ENCODE peak calls at places on chromosomes 5 and 9, in nine cellular contexts. One of them, this sample, is unnamed.

GRCh38 chr9:76985581-76985980 is 33.9 kb upstream of the FOXB2 start:
- DNase-seq in heart right ventricle: no peak
- DNase-seq in left ventricle myocardium inferior: no peak
- DNase-seq in Panc1: no peak
- DNase-seq in T-helper 2 cell: no peak
- DNase-seq in MG63: no peak
- DNase-seq in left cardiac atrium: no peak
- DNase-seq in fibroblast of the aortic adventitia: peak; percentile 19
- DNase-seq in activated CD8-positive, alpha-beta T cell treated with anti-CD3 and anti-CD28 coated beads, Interleukin-2, amount 10 ng/mL, durations not matched to agents 7 days and 5 days: no peak
- DNase-seq in this sample: no peak

GRCh38 chr9:117188394-117188793 is 226.5 kb downstream of the ASTN2 start:
- DNase-seq in heart right ventricle: no peak
- DNase-seq in T-helper 2 cell: no peak
- DNase-seq in MG63: no peak
- DNase-seq in activated CD8-positive, alpha-beta T cell treated with anti-CD3 and anti-CD28 coated beads, Interleukin-2, amount 10 ng/mL, durations not matched to agents 7 days and 5 days: no peak
- DNase-seq in Panc1: no peak
- DNase-seq in left ventricle myocardium inferior: no peak
- DNase-seq in left cardiac atrium: no peak
- DNase-seq in fibroblast of the aortic adventitia: no peak
- DNase-seq in this sample: no peak

GRCh38 chr5:143349127-143349526 is 54.4 kb downstream of the NR3C1 start:
- DNase-seq in activated CD8-positive, alpha-beta T cell treated with anti-CD3 and anti-CD28 coated beads, Interleukin-2, amount 10 ng/mL, durations not matched to agents 7 days and 5 days: no peak
- DNase-seq in T-helper 2 cell: no peak
- DNase-seq in left ventricle myocardium inferior: no peak
- DNase-seq in Panc1: no peak
- DNase-seq in fibroblast of the aortic adventitia: peak; percentile 25
- DNase-seq in left cardiac atrium: no peak
- DNase-seq in heart right ventricle: no peak
- DNase-seq in MG63: no peak
- DNase-seq in this sample: no peak

GRCh38 chr5:132269635-132270344 is 12.3 kb downstream of the PDLIM4 start:
- DNase-seq in MG63: no peak
- DNase-seq in left cardiac atrium: no peak
- DNase-seq in Panc1: no peak
- DNase-seq in T-helper 2 cell: no peak
- DNase-seq in heart right ventricle: no peak
- DNase-seq in left ventricle myocardium inferior: no peak
- DNase-seq in activated CD8-positive, alpha-beta T cell treated with anti-CD3 and anti-CD28 coated beads, Interleukin-2, amount 10 ng/mL, durations not matched to agents 7 days and 5 days: no peak
- DNase-seq in fibroblast of the aortic adventitia: no peak
- DNase-seq in this sample: no peak

GRCh38 chr9:93533863-93534262 is 42.5 kb upstream of the PHF2 start:
- DNase-seq in T-helper 2 cell: no peak
- DNase-seq in activated CD8-positive, alpha-beta T cell treated with anti-CD3 and anti-CD28 coated beads, Interleukin-2, amount 10 ng/mL, durations not matched to agents 7 days and 5 days: no peak
- DNase-seq in fibroblast of the aortic adventitia: no peak
- DNase-seq in left cardiac atrium: no peak
- DNase-seq in MG63: no peak
- DNase-seq in Panc1: no peak
- DNase-seq in heart right ventricle: no peak
- DNase-seq in left ventricle myocardium inferior: no peak
- DNase-seq in this sample: no peak

GRCh38 chr5:57207007-57207653 is 33.3 kb downstream of the GPBP1 start:
- DNase-seq in activated CD8-positive, alpha-beta T cell treated with anti-CD3 and anti-CD28 coated beads, Interleukin-2, amount 10 ng/mL, durations not matched to agents 7 days and 5 days: no peak
- DNase-seq in heart right ventricle: no peak
- DNase-seq in T-helper 2 cell: no peak
- DNase-seq in MG63: no peak
- DNase-seq in left ventricle myocardium inferior: no peak
- DNase-seq in fibroblast of the aortic adventitia: no peak
- DNase-seq in left cardiac atrium: no peak
- DNase-seq in Panc1: no peak
- DNase-seq in this sample: no peak

GRCh38 chr9:2281031-2281802 is 266.1 kb downstream of the SMARCA2 start:
- DNase-seq in activated CD8-positive, alpha-beta T cell treated with anti-CD3 and anti-CD28 coated beads, Interleukin-2, amount 10 ng/mL, durations not matched to agents 7 days and 5 days: no peak
- DNase-seq in left cardiac atrium: no peak
- DNase-seq in fibroblast of the aortic adventitia: peak; percentile 61
- DNase-seq in MG63: no peak
- DNase-seq in Panc1: no peak
- DNase-seq in T-helper 2 cell: no peak
- DNase-seq in left ventricle myocardium inferior: no peak
- DNase-seq in heart right ventricle: no peak
- DNase-seq in this sample: no peak

GRCh38 chr5:1852324-1852947 is 30.3 kb downstream of the IRX4 start:
- DNase-seq in Panc1: no peak
- DNase-seq in left ventricle myocardium inferior: no peak
- DNase-seq in MG63: no peak
- DNase-seq in T-helper 2 cell: no peak
- DNase-seq in activated CD8-positive, alpha-beta T cell treated with anti-CD3 and anti-CD28 coated beads, Interleukin-2, amount 10 ng/mL, durations not matched to agents 7 days and 5 days: no peak
- DNase-seq in heart right ventricle: no peak
- DNase-seq in left cardiac atrium: no peak
- DNase-seq in fibroblast of the aortic adventitia: no peak
- DNase-seq in this sample: no peak

GRCh38 chr5:90528704-90529233 is 615 bp downstream of the LYSMD3 start:
- DNase-seq in MG63: no peak
- DNase-seq in left cardiac atrium: no peak
- DNase-seq in Panc1: no peak
- DNase-seq in fibroblast of the aortic adventitia: peak; percentile 32
- DNase-seq in T-helper 2 cell: no peak
- DNase-seq in activated CD8-positive, alpha-beta T cell treated with anti-CD3 and anti-CD28 coated beads, Interleukin-2, amount 10 ng/mL, durations not matched to agents 7 days and 5 days: peak; percentile 44
- DNase-seq in left ventricle myocardium inferior: no peak
- DNase-seq in heart right ventricle: no peak
- DNase-seq in this sample: no peak

GRCh38 chr5:55904152-55904551 is 53.0 kb downstream of the IL31RA start:
- DNase-seq in left cardiac atrium: peak; percentile 68
- DNase-seq in heart right ventricle: no peak
- DNase-seq in activated CD8-positive, alpha-beta T cell treated with anti-CD3 and anti-CD28 coated beads, Interleukin-2, amount 10 ng/mL, durations not matched to agents 7 days and 5 days: no peak
- DNase-seq in fibroblast of the aortic adventitia: peak; percentile 85
- DNase-seq in T-helper 2 cell: no peak
- DNase-seq in Panc1: no peak
- DNase-seq in MG63: peak; percentile 96
- DNase-seq in left ventricle myocardium inferior: peak; percentile 41
- DNase-seq in this sample: no peak

GRCh38 chr5:64347308-64347707 is 158.5 kb upstream of the RGS7BP start:
- DNase-seq in T-helper 2 cell: no peak
- DNase-seq in left cardiac atrium: no peak
- DNase-seq in MG63: no peak
- DNase-seq in Panc1: no peak
- DNase-seq in heart right ventricle: no peak
- DNase-seq in left ventricle myocardium inferior: no peak
- DNase-seq in fibroblast of the aortic adventitia: peak; percentile 26
- DNase-seq in activated CD8-positive, alpha-beta T cell treated with anti-CD3 and anti-CD28 coated beads, Interleukin-2, amount 10 ng/mL, durations not matched to agents 7 days and 5 days: no peak
- DNase-seq in this sample: no peak

GRCh38 chr5:40869371-40869770 is 28.2 kb downstream of the CARD6 start:
- DNase-seq in Panc1: no peak
- DNase-seq in heart right ventricle: no peak
- DNase-seq in activated CD8-positive, alpha-beta T cell treated with anti-CD3 and anti-CD28 coated beads, Interleukin-2, amount 10 ng/mL, durations not matched to agents 7 days and 5 days: no peak
- DNase-seq in T-helper 2 cell: no peak
- DNase-seq in fibroblast of the aortic adventitia: no peak
- DNase-seq in left cardiac atrium: no peak
- DNase-seq in MG63: no peak
- DNase-seq in left ventricle myocardium inferior: no peak
- DNase-seq in this sample: no peak

GRCh38 chr9:76027426-76027825 is 137.0 kb downstream of the PCSK5 start:
- DNase-seq in T-helper 2 cell: no peak
- DNase-seq in Panc1: no peak
- DNase-seq in fibroblast of the aortic adventitia: peak; percentile 8
- DNase-seq in MG63: no peak
- DNase-seq in left cardiac atrium: no peak
- DNase-seq in heart right ventricle: no peak
- DNase-seq in left ventricle myocardium inferior: no peak
- DNase-seq in activated CD8-positive, alpha-beta T cell treated with anti-CD3 and anti-CD28 coated beads, Interleukin-2, amount 10 ng/mL, durations not matched to agents 7 days and 5 days: no peak
- DNase-seq in this sample: no peak

GRCh38 chr5:101306391-101307137 is 403.5 kb upstream of the ST8SIA4 start:
- DNase-seq in MG63: no peak
- DNase-seq in left cardiac atrium: no peak
- DNase-seq in left ventricle myocardium inferior: no peak
- DNase-seq in heart right ventricle: no peak
- DNase-seq in Panc1: peak; percentile 82
- DNase-seq in fibroblast of the aortic adventitia: no peak
- DNase-seq in T-helper 2 cell: no peak
- DNase-seq in activated CD8-positive, alpha-beta T cell treated with anti-CD3 and anti-CD28 coated beads, Interleukin-2, amount 10 ng/mL, durations not matched to agents 7 days and 5 days: no peak
- DNase-seq in this sample: no peak

GRCh38 chr9:120878188-120879130 is 1.5 kb upstream of the PHF19 start:
- DNase-seq in MG63: no peak
- DNase-seq in Panc1: no peak
- DNase-seq in left cardiac atrium: no peak
- DNase-seq in activated CD8-positive, alpha-beta T cell treated with anti-CD3 and anti-CD28 coated beads, Interleukin-2, amount 10 ng/mL, durations not matched to agents 7 days and 5 days: peak; percentile 72
- DNase-seq in heart right ventricle: no peak
- DNase-seq in T-helper 2 cell: no peak
- DNase-seq in left ventricle myocardium inferior: no peak
- DNase-seq in fibroblast of the aortic adventitia: no peak
- DNase-seq in this sample: no peak

GRCh38 chr9:128689293-128689770 is 310 bp downstream of the SET start:
- DNase-seq in left cardiac atrium: peak; percentile 73
- DNase-seq in T-helper 2 cell: peak; percentile 43
- DNase-seq in heart right ventricle: peak; percentile 72
- DNase-seq in activated CD8-positive, alpha-beta T cell treated with anti-CD3 and anti-CD28 coated beads, Interleukin-2, amount 10 ng/mL, durations not matched to agents 7 days and 5 days: peak; percentile 67
- DNase-seq in MG63: no peak
- DNase-seq in Panc1: no peak
- DNase-seq in left ventricle myocardium inferior: peak; percentile 67
- DNase-seq in fibroblast of the aortic adventitia: peak; percentile 28
- DNase-seq in this sample: no peak

GRCh38 chr5:92908952-92909351 is 672.1 kb downstream of the NR2F1-AS1 start:
- DNase-seq in MG63: no peak
- DNase-seq in activated CD8-positive, alpha-beta T cell treated with anti-CD3 and anti-CD28 coated beads, Interleukin-2, amount 10 ng/mL, durations not matched to agents 7 days and 5 days: no peak
- DNase-seq in heart right ventricle: no peak
- DNase-seq in T-helper 2 cell: no peak
- DNase-seq in fibroblast of the aortic adventitia: peak; percentile 2
- DNase-seq in left ventricle myocardium inferior: no peak
- DNase-seq in Panc1: no peak
- DNase-seq in left cardiac atrium: no peak
- DNase-seq in this sample: no peak

GRCh38 chr9:92669527-92669889 is 423 bp downstream of the IPPK start:
- DNase-seq in fibroblast of the aortic adventitia: no peak
- DNase-seq in activated CD8-positive, alpha-beta T cell treated with anti-CD3 and anti-CD28 coated beads, Interleukin-2, amount 10 ng/mL, durations not matched to agents 7 days and 5 days: no peak
- DNase-seq in left ventricle myocardium inferior: no peak
- DNase-seq in T-helper 2 cell: no peak
- DNase-seq in Panc1: no peak
- DNase-seq in left cardiac atrium: peak; percentile 60
- DNase-seq in heart right ventricle: no peak
- DNase-seq in MG63: peak; percentile 45
- DNase-seq in this sample: peak; percentile 13

GRCh38 chr5:7745882-7746735 is 104.8 kb downstream of the CFAP90 start:
- DNase-seq in T-helper 2 cell: no peak
- DNase-seq in activated CD8-positive, alpha-beta T cell treated with anti-CD3 and anti-CD28 coated beads, Interleukin-2, amount 10 ng/mL, durations not matched to agents 7 days and 5 days: peak; percentile 49
- DNase-seq in heart right ventricle: peak; percentile 21
- DNase-seq in left cardiac atrium: peak; percentile 61
- DNase-seq in Panc1: peak; percentile 35
- DNase-seq in left ventricle myocardium inferior: peak; percentile 34
- DNase-seq in MG63: peak; percentile 39
- DNase-seq in fibroblast of the aortic adventitia: peak; percentile 79
- DNase-seq in this sample: peak; percentile 18

GRCh38 chr5:39475055-39475454 is 50.3 kb upstream of the DAB2 start:
- DNase-seq in fibroblast of the aortic adventitia: peak; percentile 71
- DNase-seq in T-helper 2 cell: no peak
- DNase-seq in Panc1: no peak
- DNase-seq in activated CD8-positive, alpha-beta T cell treated with anti-CD3 and anti-CD28 coated beads, Interleukin-2, amount 10 ng/mL, durations not matched to agents 7 days and 5 days: no peak
- DNase-seq in left cardiac atrium: no peak
- DNase-seq in heart right ventricle: no peak
- DNase-seq in left ventricle myocardium inferior: no peak
- DNase-seq in MG63: peak; percentile 38
- DNase-seq in this sample: no peak

GRCh38 chr5:148833925-148834324 is 7.5 kb downstream of the ADRB2 start:
- DNase-seq in T-helper 2 cell: no peak
- DNase-seq in Panc1: no peak
- DNase-seq in left ventricle myocardium inferior: no peak
- DNase-seq in heart right ventricle: no peak
- DNase-seq in MG63: no peak
- DNase-seq in activated CD8-positive, alpha-beta T cell treated with anti-CD3 and anti-CD28 coated beads, Interleukin-2, amount 10 ng/mL, durations not matched to agents 7 days and 5 days: no peak
- DNase-seq in left cardiac atrium: no peak
- DNase-seq in fibroblast of the aortic adventitia: no peak
- DNase-seq in this sample: no peak

GRCh38 chr5:30849801-30850370 is 343.6 kb upstream of the CDH6 start:
- DNase-seq in activated CD8-positive, alpha-beta T cell treated with anti-CD3 and anti-CD28 coated beads, Interleukin-2, amount 10 ng/mL, durations not matched to agents 7 days and 5 days: no peak
- DNase-seq in MG63: peak; percentile 42
- DNase-seq in heart right ventricle: no peak
- DNase-seq in fibroblast of the aortic adventitia: peak; percentile 37
- DNase-seq in Panc1: peak; percentile 79
- DNase-seq in T-helper 2 cell: no peak
- DNase-seq in left cardiac atrium: no peak
- DNase-seq in left ventricle myocardium inferior: no peak
- DNase-seq in this sample: no peak

GRCh38 chr9:5529683-5530221 is 19.4 kb downstream of the PDCD1LG2 start:
- DNase-seq in Panc1: no peak
- DNase-seq in MG63: no peak
- DNase-seq in left cardiac atrium: no peak
- DNase-seq in T-helper 2 cell: no peak
- DNase-seq in activated CD8-positive, alpha-beta T cell treated with anti-CD3 and anti-CD28 coated beads, Interleukin-2, amount 10 ng/mL, durations not matched to agents 7 days and 5 days: no peak
- DNase-seq in left ventricle myocardium inferior: no peak
- DNase-seq in heart right ventricle: no peak
- DNase-seq in fibroblast of the aortic adventitia: no peak
- DNase-seq in this sample: no peak

GRCh38 chr5:73303139-73304079 is 130.4 kb downstream of the TMEM174 start:
- DNase-seq in fibroblast of the aortic adventitia: no peak
- DNase-seq in left ventricle myocardium inferior: no peak
- DNase-seq in heart right ventricle: no peak
- DNase-seq in T-helper 2 cell: no peak
- DNase-seq in Panc1: no peak
- DNase-seq in activated CD8-positive, alpha-beta T cell treated with anti-CD3 and anti-CD28 coated beads, Interleukin-2, amount 10 ng/mL, durations not matched to agents 7 days and 5 days: no peak
- DNase-seq in MG63: no peak
- DNase-seq in left cardiac atrium: no peak
- DNase-seq in this sample: no peak

GRCh38 chr9:95003694-95004451 is 277.4 kb downstream of the AOPEP start:
- DNase-seq in Panc1: no peak
- DNase-seq in heart right ventricle: peak; percentile 62
- DNase-seq in activated CD8-positive, alpha-beta T cell treated with anti-CD3 and anti-CD28 coated beads, Interleukin-2, amount 10 ng/mL, durations not matched to agents 7 days and 5 days: peak; percentile 22
- DNase-seq in left cardiac atrium: peak; percentile 73
- DNase-seq in MG63: peak; percentile 70
- DNase-seq in fibroblast of the aortic adventitia: peak; percentile 67
- DNase-seq in left ventricle myocardium inferior: peak; percentile 66
- DNase-seq in T-helper 2 cell: no peak
- DNase-seq in this sample: no peak

GRCh38 chr5:15584528-15584927 is 84.5 kb downstream of the FBXL7 start:
- DNase-seq in left ventricle myocardium inferior: no peak
- DNase-seq in left cardiac atrium: no peak
- DNase-seq in fibroblast of the aortic adventitia: no peak
- DNase-seq in T-helper 2 cell: no peak
- DNase-seq in MG63: no peak
- DNase-seq in Panc1: no peak
- DNase-seq in heart right ventricle: no peak
- DNase-seq in activated CD8-positive, alpha-beta T cell treated with anti-CD3 and anti-CD28 coated beads, Interleukin-2, amount 10 ng/mL, durations not matched to agents 7 days and 5 days: no peak
- DNase-seq in this sample: no peak

GRCh38 chr9:79257671-79258410 is 313.9 kb upstream of the TLE4 start:
- DNase-seq in left cardiac atrium: no peak
- DNase-seq in heart right ventricle: no peak
- DNase-seq in activated CD8-positive, alpha-beta T cell treated with anti-CD3 and anti-CD28 coated beads, Interleukin-2, amount 10 ng/mL, durations not matched to agents 7 days and 5 days: no peak
- DNase-seq in MG63: no peak
- DNase-seq in T-helper 2 cell: no peak
- DNase-seq in left ventricle myocardium inferior: no peak
- DNase-seq in fibroblast of the aortic adventitia: no peak
- DNase-seq in Panc1: no peak
- DNase-seq in this sample: no peak

GRCh38 chr5:167899490-167899889 is 392.0 kb upstream of the WWC1 start:
- DNase-seq in heart right ventricle: no peak
- DNase-seq in Panc1: no peak
- DNase-seq in T-helper 2 cell: no peak
- DNase-seq in activated CD8-positive, alpha-beta T cell treated with anti-CD3 and anti-CD28 coated beads, Interleukin-2, amount 10 ng/mL, durations not matched to agents 7 days and 5 days: no peak
- DNase-seq in fibroblast of the aortic adventitia: no peak
- DNase-seq in MG63: no peak
- DNase-seq in left cardiac atrium: no peak
- DNase-seq in left ventricle myocardium inferior: no peak
- DNase-seq in this sample: no peak

GRCh38 chr5:163585206-163585605 is 79.8 kb downstream of the MAT2B start:
- DNase-seq in T-helper 2 cell: no peak
- DNase-seq in MG63: peak; percentile 55
- DNase-seq in left ventricle myocardium inferior: no peak
- DNase-seq in Panc1: no peak
- DNase-seq in left cardiac atrium: no peak
- DNase-seq in fibroblast of the aortic adventitia: peak; percentile 51
- DNase-seq in heart right ventricle: no peak
- DNase-seq in activated CD8-positive, alpha-beta T cell treated with anti-CD3 and anti-CD28 coated beads, Interleukin-2, amount 10 ng/mL, durations not matched to agents 7 days and 5 days: no peak
- DNase-seq in this sample: no peak

GRCh38 chr5:110751902-110752762 is 13.3 kb downstream of the SLC25A46 start:
- DNase-seq in heart right ventricle: no peak
- DNase-seq in T-helper 2 cell: no peak
- DNase-seq in activated CD8-positive, alpha-beta T cell treated with anti-CD3 and anti-CD28 coated beads, Interleukin-2, amount 10 ng/mL, durations not matched to agents 7 days and 5 days: peak; percentile 68
- DNase-seq in left ventricle myocardium inferior: no peak
- DNase-seq in Panc1: no peak
- DNase-seq in left cardiac atrium: no peak
- DNase-seq in MG63: no peak
- DNase-seq in fibroblast of the aortic adventitia: no peak
- DNase-seq in this sample: peak; percentile 3

This sample was measured in memory B cell.